ENCODE peak calls at places on chromosomes 12 and 14, in seven cellular contexts. U is AG09309, R is lower leg skin, F is activated B cell treated with CpG ODN at 0.5 μM for 24 hours, E is AG04450, M is RWPE1, V is A549. Z is an unnamed sample.

GRCh38 chr12:113306382-113306781 is 28.5 kb downstream of the SLC8B1 start:
- DNase-seq in U (no peak), R (no peak), F (no peak), E (no peak), M (no peak), V (no peak), Z (no peak)

GRCh38 chr14:74582910-74583581 is 29.0 kb downstream of the LTBP2 start:
- DNase-seq in U (no peak), R (no peak), F (no peak), E (no peak), M (no peak), V (no peak), Z (no peak)

GRCh38 chr14:54348923-54349615 is 47.7 kb upstream of the CDKN3 start:
- DNase-seq in U (no peak), R (no peak), F (no peak), E (no peak), M (no peak), V (no peak), Z (no peak)

GRCh38 chr12:107891967-107892366 is 117.5 kb downstream of the ASCL4 start:
- DNase-seq in U (no peak), R (no peak), F (no peak), E (no peak), M (no peak), V (no peak), Z (no peak)

GRCh38 chr14:103091041-103091882 is 3.3 kb upstream of the EXOC3L4 start:
- DNase-seq in U (no peak), R (no peak), F (peak), E (no peak), M (no peak), V (peak), Z (peak)

GRCh38 chr14:49549881-49550280 is 36.3 kb downstream of the RPS29 start:
- DNase-seq in U (no peak), R (no peak), F (no peak), E (no peak), M (no peak), V (no peak), Z (no peak)

GRCh38 chr12:59972941-59973340 is 377.1 kb downstream of the SLC16A7 start:
- DNase-seq in U (peak), R (no peak), F (no peak), E (peak), M (peak), V (no peak), Z (peak)

GRCh38 chr12:107655281-107656065 is 30.1 kb upstream of the PWP1 start:
- DNase-seq in U (no peak), R (no peak), F (no peak), E (no peak), M (no peak), V (no peak), Z (no peak)

GRCh38 chr12:68406134-68406576 is 74.0 kb upstream of the MDM1 start:
- DNase-seq in U (peak), R (peak), F (no peak), E (peak), M (peak), V (peak), Z (peak)

GRCh38 chr12:131054345-131055092 is 100.8 kb downstream of the ADGRD1 start:
- DNase-seq in U (no peak), R (peak), F (no peak), E (no peak), M (no peak), V (no peak), Z (peak)

GRCh38 chr14:22991852-22992251 is 9.5 kb upstream of the AJUBA start:
- DNase-seq in U (no peak), R (peak), F (no peak), E (no peak), M (no peak), V (no peak), Z (no peak)

GRCh38 chr14:20617138-20618003 is 24.1 kb downstream of the OR6S1 start:
- DNase-seq in U (no peak), R (no peak), F (no peak), E (no peak), M (no peak), V (no peak), Z (no peak)

GRCh38 chr12:89245090-89245489 is 107.2 kb downstream of the DUSP6 start:
- DNase-seq in U (no peak), R (no peak), F (no peak), E (no peak), M (no peak), V (no peak), Z (no peak)

GRCh38 chr14:33509927-33510535 is 440.8 kb downstream of the EGLN3 start:
- DNase-seq in U (peak), R (no peak), F (no peak), E (no peak), M (peak), V (no peak), Z (no peak)

GRCh38 chr12:6925543-6926279 is 2.0 kb upstream of the ATN1 start:
- DNase-seq in U (peak), R (peak), F (no peak), E (peak), M (peak), V (peak), Z (no peak)

GRCh38 chr14:50021261-50021660 is 95.1 kb downstream of the VCPKMT start:
- DNase-seq in U (no peak), R (no peak), F (no peak), E (no peak), M (no peak), V (no peak), Z (no peak)

GRCh38 chr14:92105073-92105844 is 1.1 kb downstream of the ATXN3 start:
- DNase-seq in U (no peak), R (no peak), F (no peak), E (no peak), M (no peak), V (peak), Z (no peak)

GRCh38 chr14:34931206-34931605 is 51.6 kb upstream of the SRP54 start:
- DNase-seq in U (no peak), R (no peak), F (no peak), E (no peak), M (no peak), V (no peak), Z (no peak)

GRCh38 chr12:80129895-80130535 is 30.7 kb downstream of the OTOGL start:
- DNase-seq in U (peak), R (no peak), F (no peak), E (no peak), M (no peak), V (no peak), Z (no peak)

GRCh38 chr14:94547726-94548125 is 13.5 kb upstream of the SERPINA4 start:
- DNase-seq in U (no peak), R (peak), F (no peak), E (no peak), M (no peak), V (no peak), Z (no peak)

GRCh38 chr12:99234702-99235101 is 412.9 kb upstream of the GARIN6 start:
- DNase-seq in U (no peak), R (no peak), F (no peak), E (no peak), M (no peak), V (no peak), Z (no peak)

GRCh38 chr14:99644723-99645544 is at the start of gene HHIPL1:
- DNase-seq in U (no peak), R (no peak), F (no peak), E (no peak), M (peak), V (no peak), Z (no peak)

GRCh38 chr12:95687937-95688336 is 102.6 kb downstream of the NTN4 start:
- DNase-seq in U (no peak), R (no peak), F (no peak), E (no peak), M (peak), V (no peak), Z (no peak)

GRCh38 chr12:21169878-21170472 is 39.0 kb downstream of the SLCO1B1 start:
- DNase-seq in U (peak), R (no peak), F (no peak), E (no peak), M (peak), V (peak), Z (peak)

DNA sequence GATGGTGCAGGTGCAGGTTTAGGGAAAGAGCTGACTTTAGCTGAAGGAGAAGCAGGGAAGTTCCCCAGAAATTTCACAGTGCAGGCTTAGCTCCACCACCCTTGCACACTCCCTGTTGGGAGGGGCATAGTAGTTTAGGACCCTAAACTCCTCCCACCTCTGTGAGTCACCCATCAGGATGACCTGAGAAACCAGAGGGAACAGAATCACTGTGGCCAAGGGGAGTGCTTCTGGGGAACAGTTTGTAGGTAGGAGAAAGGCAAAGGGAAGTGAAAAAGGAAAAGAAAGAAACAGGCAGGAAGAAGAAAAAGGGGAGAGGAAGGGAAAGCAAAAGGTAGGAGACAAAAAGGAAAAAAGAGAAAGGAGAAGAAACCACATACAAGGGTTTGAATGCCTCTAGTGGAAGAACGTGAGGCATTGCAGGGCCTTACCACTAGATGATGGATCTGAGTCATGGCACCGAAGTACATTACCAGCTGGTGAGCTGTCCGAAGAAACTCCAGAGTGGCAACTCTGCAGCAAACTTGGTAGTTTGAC is 404.2 kb downstream of the SLC6A15 start:
- DNase-seq in U (peak), R (no peak), F (no peak), E (no peak), M (peak), V (peak), Z (no peak)
- TF ChIP-seq CTCF in U (peak), R (no peak), F (no peak), E (peak), M (peak), V (no peak), Z (peak)

DNA sequence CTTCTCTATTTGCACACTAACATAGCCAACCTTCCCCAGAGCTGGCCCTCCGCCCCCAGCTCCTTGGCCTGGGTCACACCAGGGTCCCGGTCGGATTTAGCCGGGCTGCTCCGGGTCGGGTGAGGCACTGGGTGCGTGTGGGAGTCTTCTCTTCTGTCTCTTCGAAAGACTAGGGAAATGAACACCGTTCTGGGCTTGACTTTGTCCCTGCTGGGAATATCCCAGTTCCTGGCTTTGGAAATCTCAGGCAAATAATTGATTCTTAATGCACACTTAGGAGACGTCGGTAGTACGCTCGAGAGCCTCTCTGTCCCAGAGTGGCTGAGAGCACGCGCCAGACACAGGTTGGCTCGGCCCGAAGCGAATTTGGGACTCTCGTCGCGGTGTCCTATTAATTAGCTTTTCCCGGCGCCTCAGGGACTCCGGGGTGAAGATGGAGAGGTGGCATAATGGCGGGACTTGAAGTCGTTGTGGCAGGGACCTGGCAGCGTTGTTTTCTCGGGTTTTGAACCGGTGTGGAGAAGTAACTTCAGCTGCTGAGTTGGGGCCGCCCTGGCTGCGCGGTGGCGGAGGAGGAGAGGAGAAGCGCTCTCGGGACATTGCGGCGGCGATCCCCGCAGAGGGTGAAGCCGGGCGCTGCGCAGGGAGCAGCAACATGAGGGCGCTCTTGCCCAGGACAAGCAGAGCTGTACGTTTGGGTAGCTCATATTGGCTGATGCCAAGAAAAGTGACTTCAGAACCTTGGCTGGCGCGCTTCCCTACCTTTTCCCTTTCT is 7.5 kb downstream of the FOXG1 start:
- DNase-seq in U (peak), R (no peak), F (no peak), E (no peak), M (no peak), V (no peak), Z (no peak)
- TF ChIP-seq CTCF in U (peak), R (no peak), F (no peak), E (peak), M (no peak), V (no peak), Z (no peak)

DNA sequence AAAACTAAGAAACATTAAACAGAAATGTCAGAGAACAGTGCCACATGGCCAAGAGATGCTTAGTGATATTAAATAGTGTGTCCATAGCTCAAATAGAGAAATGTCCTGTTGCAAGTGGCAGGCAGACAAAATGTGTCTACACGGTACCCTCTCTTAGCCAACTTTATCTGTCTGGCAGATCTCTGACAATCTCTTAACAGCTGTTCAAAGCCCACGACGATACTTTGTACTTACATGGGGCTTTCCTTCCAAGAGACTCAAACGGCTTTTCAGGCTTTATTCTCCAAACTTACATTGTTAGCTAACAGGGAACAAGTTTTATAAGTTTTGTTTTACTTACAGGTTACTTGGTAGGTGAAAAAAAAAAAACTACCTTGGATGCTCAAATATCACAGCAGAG is 45.6 kb downstream of the ARMH4 start:
- DNase-seq in U (no peak), R (no peak), F (no peak), E (no peak), M (no peak), V (no peak), Z (no peak)
- TF ChIP-seq CTCF in U (no peak), R (no peak), F (no peak), E (no peak), M (no peak), V (no peak), Z (no peak)

GRCh38 chr12:117671734-117672133 is 297.1 kb downstream of the KSR2 start:
- DNase-seq in U (no peak), R (no peak), F (no peak), E (no peak), M (peak), V (peak), Z (peak)
- TF ChIP-seq CTCF in U (peak), R (no peak), F (no peak), E (no peak), M (peak), V (peak), Z (peak)

GRCh38 chr12:109885616-109886015 is 5.3 kb upstream of the GLTP start:
- DNase-seq in U (no peak), R (no peak), F (no peak), E (no peak), M (no peak), V (no peak), Z (peak)

GRCh38 chr12:109892165-109892715 is 7.8 kb upstream of the TCHP start:
- DNase-seq in U (no peak), R (no peak), F (no peak), E (no peak), M (no peak), V (no peak), Z (no peak)

GRCh38 chr12:109892748-109893147 is 7.3 kb upstream of the TCHP start:
- DNase-seq in U (no peak), R (no peak), F (no peak), E (no peak), M (no peak), V (no peak), Z (no peak)

GRCh38 chr12:109890620-109891019 is 9.5 kb upstream of the TCHP start:
- DNase-seq in U (no peak), R (no peak), F (no peak), E (no peak), M (no peak), V (no peak), Z (no peak)

GRCh38 chr12:109888179-109889020 is 8.1 kb upstream of the GLTP start:
- DNase-seq in U (peak), R (no peak), F (no peak), E (peak), M (peak), V (peak), Z (no peak)
- TF ChIP-seq CTCF in U (no peak), R (no peak), F (no peak), E (peak), M (no peak), V (no peak), Z (no peak)

GRCh38 chr14:71054706-71055105 is 147.4 kb downstream of the PCNX1 start:
- DNase-seq in U (no peak), R (no peak), F (no peak), E (no peak), M (no peak), V (no peak), Z (no peak)

GRCh38 chr14:71049435-71050147 is 142.3 kb downstream of the PCNX1 start:
- DNase-seq in U (no peak), R (no peak), F (no peak), E (no peak), M (peak), V (no peak), Z (no peak)

GRCh38 chr14:71056168-71056567 is 148.9 kb downstream of the PCNX1 start:
- DNase-seq in U (no peak), R (no peak), F (no peak), E (no peak), M (no peak), V (no peak), Z (no peak)

GRCh38 chr14:71048393-71048792 is 141.1 kb downstream of the PCNX1 start:
- DNase-seq in U (no peak), R (no peak), F (no peak), E (no peak), M (no peak), V (no peak), Z (no peak)

DNA sequence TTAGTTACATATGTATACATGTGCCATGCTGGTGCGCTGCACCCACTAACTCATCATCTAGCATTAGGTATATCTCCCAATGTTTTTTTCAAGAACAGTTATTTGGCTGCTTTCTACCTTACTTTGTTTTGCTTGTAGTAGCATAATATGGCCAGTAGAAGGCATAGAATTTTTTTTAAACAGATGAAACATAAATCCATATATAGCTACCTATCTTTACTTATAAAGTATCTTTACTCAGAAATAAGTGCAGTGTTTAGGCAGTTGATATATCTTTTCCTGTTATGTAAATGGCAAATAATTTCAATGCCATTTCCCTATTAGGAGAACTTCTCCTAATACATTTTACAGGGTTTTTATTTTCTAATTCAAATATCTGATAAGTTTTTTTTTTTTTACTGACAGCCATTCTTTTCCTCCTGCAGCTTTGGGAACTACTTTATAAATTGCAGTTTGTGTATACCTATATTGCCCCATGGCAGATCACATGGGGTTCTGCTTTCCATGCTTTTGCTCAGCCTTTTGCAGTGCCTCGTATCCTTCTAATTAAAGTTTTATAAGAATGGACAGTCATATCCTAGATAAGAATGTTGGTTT is 143.1 kb downstream of the PCNX1 start:
- DNase-seq in U (no peak), R (no peak), F (no peak), E (no peak), M (peak), V (no peak), Z (no peak)
- TF ChIP-seq CTCF in U (peak), R (no peak), F (peak), E (peak), M (peak), V (no peak), Z (peak)

Z was measured in Caco-2.